ENCODE peak calls at places on chromosomes 13 and 19, in four cellular contexts. S, K, Q and T are unnamed samples.

GRCh38 chr19:48120505-48120904 is 9.9 kb upstream of the PLA2G4C start:
- DNase-seq in S (no peak), K (no peak), Q (no peak), T (no peak)

GRCh38 chr13:67355791-67356190 is 125.7 kb upstream of the PCDH9 start:
- DNase-seq in S (no peak), K (no peak), Q (no peak), T (no peak)

GRCh38 chr13:47623862-47624261 is 377.2 kb downstream of the SUCLA2 start:
- DNase-seq in S (no peak), K (no peak), Q (no peak), T (no peak)

GRCh38 chr19:45591004-45591637 is 6.5 kb upstream of the OPA3 start:
- DNase-seq in S (no peak), K (peak; percentile 88), Q (peak; percentile 64), T (no peak)

GRCh38 chr13:62482351-62482750 is 1066.7 kb upstream of the PCDH20 start:
- DNase-seq in S (no peak), K (no peak), Q (peak; percentile 20), T (no peak)

GRCh38 chr13:27183561-27184147 is 12.0 kb upstream of the USP12 start:
- DNase-seq in S (no peak), K (no peak), Q (no peak), T (no peak)

GRCh38 chr13:72544042-72544441 is 183.4 kb downstream of the MZT1 start:
- DNase-seq in S (no peak), K (no peak), Q (no peak), T (no peak)

GRCh38 chr19:28793391-28794168 is 419.4 kb downstream of the UQCRFS1 start:
- DNase-seq in S (no peak), K (no peak), Q (no peak), T (no peak)

GRCh38 chr13:95660981-95661581 is 15.9 kb upstream of the DNAJC3 start:
- DNase-seq in S (peak; percentile 28), K (peak; percentile 41), Q (peak; percentile 51), T (no peak)

GRCh38 chr13:39788097-39788496 is 132.6 kb downstream of the COG6 start:
- DNase-seq in S (no peak), K (no peak), Q (no peak), T (no peak)

GRCh38 chr13:52374389-52374788 is 31.6 kb downstream of the THSD1 start:
- DNase-seq in S (no peak), K (no peak), Q (no peak), T (no peak)

GRCh38 chr13:86572115-86572514 is 772.9 kb upstream of the SLITRK6 start:
- DNase-seq in S (peak; percentile 24), K (no peak), Q (no peak), T (no peak)

GRCh38 chr19:33293255-33294057 is 8.9 kb downstream of the CEBPA start:
- DNase-seq in S (no peak), K (peak; percentile 38), Q (peak; percentile 93), T (peak; percentile 30)

GRCh38 chr19:17716309-17716929 is 2.9 kb upstream of the MAP1S start:
- DNase-seq in S (no peak), K (no peak), Q (peak; percentile 9), T (no peak)

GRCh38 chr13:82758056-82758455 is 1124.2 kb downstream of the SLITRK1 start:
- DNase-seq in S (peak; percentile 7), K (peak; percentile 0), Q (peak; percentile 15), T (no peak)

GRCh38 chr19:4547303-4548237 is 7.7 kb upstream of the LRG1 start:
- DNase-seq in S (no peak), K (peak; percentile 50), Q (no peak), T (no peak)

GRCh38 chr19:33090179-33090578 is 9.2 kb downstream of the GPATCH1 start:
- DNase-seq in S (no peak), K (no peak), Q (no peak), T (no peak)

GRCh38 chr19:31342926-31343325 is 6.3 kb downstream of the TSHZ3 start:
- DNase-seq in S (no peak), K (no peak), Q (no peak), T (no peak)

GRCh38 chr13:34435338-34435737 is 506.7 kb upstream of the NBEA start:
- DNase-seq in S (peak; percentile 21), K (no peak), Q (no peak), T (no peak)

GRCh38 chr13:73740681-73741080 is 393.5 kb downstream of the KLF12 start:
- DNase-seq in S (no peak), K (no peak), Q (no peak), T (no peak)

GRCh38 chr19:52992109-52993004 is 21.4 kb upstream of the ERVV-1 start:
- DNase-seq in S (no peak), K (no peak), Q (no peak), T (peak; percentile 24)

GRCh38 chr19:33703438-33703750 is 81.6 kb downstream of the CHST8 start:
- DNase-seq in S (no peak), K (no peak), Q (no peak), T (no peak)

DNA sequence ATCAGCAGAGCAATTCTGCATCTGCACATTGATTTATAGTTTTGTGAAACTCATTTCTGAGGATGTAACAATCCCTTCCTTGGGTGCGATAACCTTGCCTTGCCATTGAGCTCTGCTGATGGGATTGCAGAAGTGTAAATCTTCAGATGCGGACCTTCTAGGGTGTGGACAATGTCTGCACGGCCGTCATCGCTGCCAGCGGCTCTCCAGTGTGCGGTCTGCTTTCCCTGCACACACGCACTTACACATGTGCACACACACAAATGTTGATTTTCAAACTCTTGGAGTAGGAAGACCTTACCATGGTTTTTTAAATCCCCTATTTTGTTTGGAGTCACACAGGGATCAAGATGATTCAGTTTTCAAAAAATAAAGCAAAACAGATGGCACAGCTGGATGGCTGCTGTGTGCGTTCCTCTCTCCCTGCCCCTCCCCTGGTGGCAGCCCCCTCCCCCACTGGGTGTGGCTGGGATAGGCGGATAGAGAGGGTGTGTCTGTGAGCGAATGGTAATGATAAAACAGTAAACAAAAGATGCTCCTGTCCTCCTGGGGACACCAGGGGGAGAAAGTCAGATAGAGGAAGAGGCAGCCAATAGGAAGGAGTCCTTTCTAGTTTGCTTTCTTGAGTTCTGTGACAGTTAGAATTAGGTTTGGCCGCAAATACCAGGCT is 6.3 kb downstream of the TMEM255B start:
- DNase-seq in S (no peak), K (no peak), Q (no peak), T (no peak)
- TF ChIP-seq TCF7L2 in S (no peak), K (no peak), Q (no peak), T (no peak)

GRCh38 chr19:40721140-40721486 is 4.2 kb downstream of the ITPKC start:
- DNase-seq in S (no peak), K (no peak), Q (no peak), T (no peak)

GRCh38 chr19:40717325-40717879 is 490 bp downstream of the ITPKC start:
- DNase-seq in S (no peak), K (peak; percentile 46), Q (no peak), T (no peak)

GRCh38 chr19:40718774-40719391 is 2.0 kb downstream of the ITPKC start:
- DNase-seq in S (peak; percentile 59), K (peak; percentile 71), Q (peak; percentile 79), T (no peak)

GRCh38 chr19:40717880-40718773 is 1.2 kb downstream of the ITPKC start:
- DNase-seq in S (no peak), K (peak; percentile 38), Q (peak; percentile 18), T (no peak)

GRCh38 chr19:40719414-40719894 is 2.5 kb downstream of the ITPKC start:
- DNase-seq in S (no peak), K (no peak), Q (no peak), T (no peak)
- H3K4me3 ChIP-seq in S (peak overlapping the region; percentile 63), K (peak overlapping the region; percentile 62), Q (peak overlapping the region; percentile 90), T (peak overlapping the region; percentile 65)

DNA sequence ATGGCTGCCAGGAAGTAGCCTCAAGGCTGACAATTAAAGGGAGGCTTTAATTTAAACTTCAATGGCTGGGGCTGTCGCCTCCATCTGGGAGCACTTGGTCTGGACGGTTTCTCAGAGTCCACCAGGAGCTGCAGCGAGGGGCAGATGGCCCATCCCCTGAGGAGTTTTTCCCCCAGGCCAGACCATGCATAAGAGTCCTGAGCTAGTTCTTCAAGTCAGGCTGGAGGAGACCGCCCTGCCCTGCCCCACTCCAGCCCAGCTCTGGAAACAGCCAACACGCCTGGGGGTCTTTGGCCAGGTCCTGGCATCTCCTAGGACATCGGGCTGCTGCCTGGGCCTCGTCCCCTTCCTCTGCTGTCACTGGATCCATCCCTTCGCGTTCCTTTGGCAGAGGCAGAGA is 5.3 kb upstream of the ACTN4 start:
- DNase-seq in S (no peak), K (no peak), Q (no peak), T (no peak)
- TF ChIP-seq TCF7L2 in S (no peak), K (no peak), Q (no peak), T (no peak)

GRCh38 chr19:56105090-56105701 is 15.9 kb downstream of the ZNF787 start:
- DNase-seq in S (peak; percentile 15), K (no peak), Q (peak; percentile 78), T (no peak)
- H3K4me3 ChIP-seq in S (no peak overlapping the region), K (no peak overlapping the region), Q (no peak overlapping the region), T (peak overlapping the region; percentile 56)